ENCODE peak calls at places on chromosomes 4 and X, in nine cellular contexts. K is uterus, N is HepG2, M is IMR-90, X is K562, T is stomach, Y is sigmoid colon, Z is endothelial cell of umbilical vein, D is NB4. F is an unnamed sample.

GRCh38 chr4:140099993-140100392 is 54.0 kb downstream of the MAML3 start:
- DNase-seq in Y (peak; percentile 76), Z (peak; percentile 91), N (no peak), X (no peak), T (no peak), M (peak; percentile 28), D (peak; percentile 83), K (no peak), F (peak; percentile 77)

GRCh38 chr4:7428261-7429068 is 6.3 kb downstream of the PSAPL1 start:
- DNase-seq in T (peak; percentile 16), X (no peak), Y (peak; percentile 55), N (no peak), M (no peak), Z (no peak), D (no peak), K (peak; percentile 10), F (peak; percentile 66)

GRCh38 chr4:10741221-10741620 is 56.7 kb upstream of the CLNK start:
- DNase-seq in M (peak; percentile 17), K (no peak), D (no peak), Z (no peak), X (no peak), T (no peak), N (no peak), Y (no peak), F (no peak)

GRCh38 chr4:113468165-113469022 is 293.1 kb downstream of the CAMK2D start:
- DNase-seq in Z (peak; percentile 100), T (peak; percentile 63), X (no peak), D (peak; percentile 23), K (peak; percentile 78), N (peak; percentile 63), M (peak; percentile 100), Y (peak; percentile 95), F (no peak)

GRCh38 chrX:129360175-129360574 is 163.1 kb downstream of the SMARCA1 start:
- DNase-seq in D (peak; percentile 61), K (no peak), X (peak; percentile 22), T (peak; percentile 37), M (peak; percentile 40), Z (peak; percentile 44), Y (no peak), N (peak; percentile 61), F (no peak)

GRCh38 chr4:15201782-15202181 is 199.5 kb downstream of the CPEB2 start:
- DNase-seq in X (no peak), K (no peak), D (no peak), Z (no peak), Y (no peak), M (no peak), N (no peak), T (no peak), F (no peak)

GRCh38 chr4:105022811-105023667 is 123.6 kb upstream of the TET2 start:
- DNase-seq in M (peak; percentile 3), T (no peak), N (no peak), Z (no peak), K (no peak), X (no peak), D (peak; percentile 84), Y (no peak), F (no peak)

GRCh38 chrX:30153175-30153880 is 62.0 kb upstream of the MAGEB2 start:
- DNase-seq in M (no peak), T (no peak), Y (no peak), D (no peak), Z (no peak), K (no peak), N (no peak), X (no peak), F (no peak)

GRCh38 chr4:38328963-38329729 is 334.9 kb upstream of the KLF3 start:
- DNase-seq in T (no peak), N (no peak), Z (no peak), Y (no peak), D (no peak), M (no peak), X (no peak), K (no peak), F (no peak)

GRCh38 chr4:154467886-154468285 is 23.7 kb downstream of the DCHS2 start:
- DNase-seq in Y (no peak), K (no peak), N (no peak), X (no peak), T (no peak), D (no peak), Z (no peak), M (peak; percentile 32), F (no peak)

DNA sequence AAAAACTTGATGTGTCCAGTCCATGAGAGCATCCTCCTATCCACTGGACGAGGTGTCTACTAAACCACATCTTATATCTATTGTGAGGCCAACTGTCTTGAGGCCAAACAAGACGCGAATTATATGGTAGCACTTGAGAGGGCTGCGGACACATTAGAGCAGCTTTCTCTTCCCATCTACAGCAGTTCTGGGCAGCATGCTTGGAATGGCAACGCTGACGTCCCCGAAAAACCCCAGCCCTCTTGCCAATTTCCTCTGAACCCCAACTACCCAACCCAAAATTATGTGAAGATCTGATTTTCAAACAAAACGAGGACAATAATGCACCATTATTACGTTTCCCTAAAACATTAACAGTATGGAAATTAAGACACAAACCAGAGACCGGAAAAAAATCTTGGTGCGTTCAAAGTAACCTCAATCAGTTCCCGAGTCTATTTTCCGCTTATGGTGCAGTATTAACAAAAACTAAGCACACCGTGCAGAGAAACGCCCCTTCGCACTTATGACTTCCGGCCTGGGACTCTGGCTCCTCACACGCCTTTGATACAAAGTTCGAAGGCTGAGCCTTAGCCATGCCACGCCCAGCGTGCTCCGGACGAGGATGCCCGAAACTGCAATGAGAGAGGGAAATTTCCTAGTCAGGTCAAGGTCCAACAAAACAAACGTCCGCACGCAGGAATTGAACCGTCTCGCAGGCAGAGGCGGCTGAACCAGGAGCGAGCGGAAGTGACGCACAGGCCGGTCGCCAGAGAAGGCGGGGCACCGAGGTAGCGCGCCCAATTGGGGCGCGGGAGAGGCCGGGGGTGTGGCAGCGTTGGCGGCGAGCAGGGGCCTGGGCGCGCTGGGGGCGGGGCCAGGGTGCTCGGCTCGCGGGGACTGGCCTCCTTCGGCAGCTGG is 458 bp upstream of the AP1AR start:
- DNase-seq in D (peak; percentile 97), Z (peak; percentile 98), M (peak; percentile 94), X (peak; percentile 98), T (peak; percentile 98), N (peak; percentile 98), K (peak; percentile 99), Y (peak; percentile 99), F (peak; percentile 99)
- TF ChIP-seq POLR2A in D (peak; percentile 43), Z (no peak), M (no peak), X (peak; percentile 81), T (no peak), N (no peak), K (no peak), Y (no peak), F (no peak)

GRCh38 chr4:16826397-16826910 is 72.0 kb downstream of the LDB2 start:
- DNase-seq in K (no peak), D (no peak), X (no peak), Z (no peak), Y (no peak), T (no peak), N (no peak), M (no peak), F (no peak)

GRCh38 chr4:16827045-16827444 is 71.4 kb downstream of the LDB2 start:
- DNase-seq in D (no peak), Z (peak; percentile 13), M (no peak), K (no peak), N (no peak), T (no peak), Y (no peak), X (no peak), F (no peak)

GRCh38 chr4:16830081-16830480 is 68.4 kb downstream of the LDB2 start:
- DNase-seq in Z (no peak), X (no peak), M (no peak), D (no peak), T (no peak), N (no peak), K (no peak), Y (no peak), F (no peak)

GRCh38 chr4:16824278-16824806 is 74.1 kb downstream of the LDB2 start:
- DNase-seq in X (no peak), D (no peak), Y (no peak), T (no peak), M (no peak), K (no peak), Z (no peak), N (peak; percentile 89), F (no peak)

DNA sequence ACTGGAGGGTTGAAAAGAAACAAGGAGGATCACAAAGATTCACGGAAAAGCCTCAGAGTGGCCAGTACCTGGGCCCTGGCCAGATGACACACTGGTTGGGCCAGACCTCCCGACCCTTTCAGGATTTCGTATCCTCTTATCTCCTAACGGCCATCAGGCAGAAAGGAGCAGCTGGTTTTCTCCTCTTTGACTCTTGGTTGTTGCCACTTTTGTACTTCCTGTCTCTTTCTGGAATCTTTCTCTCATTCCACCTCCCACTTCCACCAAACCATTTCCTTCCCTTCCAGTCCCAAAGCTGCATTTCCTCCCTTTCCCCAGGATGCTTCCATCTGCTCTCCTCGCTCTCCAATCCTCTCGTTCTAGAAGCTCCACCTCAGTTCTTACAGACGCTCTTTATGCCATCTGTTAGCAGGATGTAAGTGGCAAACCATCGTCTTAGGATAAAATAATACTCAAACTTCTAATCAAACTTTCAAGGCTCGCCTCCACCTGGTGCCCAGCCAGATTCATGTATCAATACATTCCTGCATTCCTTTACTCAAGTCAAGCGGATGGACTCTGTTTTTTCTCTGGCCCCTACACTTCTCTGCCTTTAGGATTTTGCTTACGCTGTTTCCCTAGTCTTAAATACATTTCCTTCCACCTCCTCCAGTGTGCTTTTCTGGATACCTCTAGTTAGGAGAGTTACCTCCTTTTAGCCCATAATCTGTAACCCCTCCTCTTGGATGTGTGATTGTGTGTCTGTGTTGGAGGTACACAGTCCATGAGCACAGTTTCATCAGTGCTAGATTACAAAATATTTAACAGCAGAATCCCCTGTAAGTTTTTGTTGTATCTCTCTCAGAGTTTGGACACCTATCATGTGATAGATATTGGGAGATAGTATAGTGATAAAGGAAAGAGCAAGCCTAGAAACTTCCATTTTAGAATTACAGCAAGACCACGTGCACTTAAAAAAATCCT is 70.4 kb downstream of the LDB2 start:
- DNase-seq in T (no peak), D (no peak), Y (no peak), N (no peak), X (peak; percentile 3), M (peak; percentile 4), Z (peak; percentile 57), K (peak; percentile 36), F (no peak)
- TF ChIP-seq POLR2A in T (no peak), D (no peak), Y (no peak), N (no peak), X (no peak), M (no peak), Z (no peak), K (no peak), F (no peak)

GRCh38 chrX:40098264-40099045 is 697 bp upstream of the BCOR start:
- DNase-seq in Z (peak; percentile 40), D (peak; percentile 81), Y (no peak), N (no peak), K (no peak), X (no peak), M (no peak), T (no peak), F (peak; percentile 89)
- TF ChIP-seq POLR2A in Z (no peak), D (peak; percentile 46), Y (peak; percentile 21), N (peak; percentile 25), K (no peak), X (peak; percentile 84), M (peak; percentile 54), T (no peak), F (no peak)

GRCh38 chrX:119871245-119871598 is 311 bp downstream of the RNF113A start:
- DNase-seq in N (no peak), K (no peak), Z (no peak), D (peak; percentile 59), M (peak; percentile 7), T (no peak), Y (no peak), X (peak; percentile 26), F (no peak)

GRCh38 chrX:119870626-119871131 is 854 bp downstream of the RNF113A start:
- DNase-seq in Y (peak; percentile 52), D (peak; percentile 69), T (no peak), X (peak; percentile 27), M (peak; percentile 23), N (peak; percentile 11), K (no peak), Z (peak; percentile 44), F (peak; percentile 82)

GRCh38 chrX:119871599-119872395 is at the start of the genes NDUFA1 and RNF113A:
- DNase-seq in T (peak; percentile 87), N (peak; percentile 76), K (peak; percentile 82), M (peak; percentile 81), Z (peak; percentile 69), Y (peak; percentile 92), X (peak; percentile 85), D (peak; percentile 94), F (peak; percentile 96)
- TF ChIP-seq POLR2A in T (no peak), N (peak; percentile 90), K (peak; percentile 69), M (peak; percentile 79), Z (peak; percentile 80), Y (peak; percentile 76), X (peak; percentile 91), D (peak; percentile 91), F (peak; percentile 83)